ENCODE peak calls at places on chromosomes 16 and 17, in five cellular contexts. T, M, X, C and N are unnamed samples.

GRCh38 chr16:74896389-74897370 is 88.2 kb downstream of the WDR59 start:
- ATAC-seq in X (no peak), T (peak), C (peak), M (peak), N (no peak)

GRCh38 chr16:90031186-90031930 is 12.1 kb upstream of the DBNDD1 start:
- ATAC-seq in T (no peak), C (no peak), M (no peak), X (peak), N (peak)

GRCh38 chr17:70796757-70797156 is 627.4 kb downstream of the KCNJ2 start:
- ATAC-seq in M (no peak), X (no peak), C (no peak), T (no peak), N (no peak)

GRCh38 chr17:56011406-56012131 is 141.7 kb upstream of the ANKFN1 start:
- ATAC-seq in X (no peak), M (no peak), T (no peak), C (no peak), N (no peak)

GRCh38 chr17:7466644-7467341 is 12.6 kb downstream of the ZBTB4 start:
- ATAC-seq in T (no peak), X (no peak), C (peak), M (peak), N (peak)

GRCh38 chr16:27450836-27451341 is 48.9 kb downstream of the IL21R start:
- ATAC-seq in M (peak), C (no peak), X (peak), T (peak), N (no peak)

GRCh38 chr16:30521873-30522641 is 4.3 kb downstream of the ZNF768 start:
- ATAC-seq in X (peak), C (no peak), T (no peak), M (no peak), N (no peak)

GRCh38 chr16:64416232-64417010 is 705.4 kb downstream of the CDH11 start:
- ATAC-seq in C (no peak), M (no peak), X (no peak), T (no peak), N (no peak)

GRCh38 chr16:23258919-23259237 is 43.2 kb upstream of the SCNN1B start:
- ATAC-seq in T (no peak), X (peak), C (no peak), M (no peak), N (no peak)

GRCh38 chr16:56368545-56368944 is 56.8 kb downstream of the AMFR start:
- ATAC-seq in C (no peak), M (no peak), X (no peak), T (no peak), N (no peak)

GRCh38 chr17:9763643-9764042 is 27.7 kb downstream of the DHRS7C start:
- ATAC-seq in C (no peak), X (no peak), M (no peak), T (no peak), N (peak)

GRCh38 chr16:29975811-29976511 is 2.3 kb downstream of the TAOK2 start:
- ATAC-seq in X (no peak), C (no peak), T (no peak), M (no peak), N (no peak)

GRCh38 chr17:72282439-72283029 is 161.7 kb downstream of the SOX9 start:
- ATAC-seq in X (no peak), C (no peak), M (no peak), T (no peak), N (no peak)

GRCh38 chr17:75133001-75133400 is 1.5 kb upstream of the NT5C start:
- ATAC-seq in X (no peak), M (no peak), T (no peak), C (no peak), N (no peak)
- TF ChIP-seq POLR2AphosphoS5 in X (no peak), M (no peak), T (peak), C (no peak), N (no peak)

GRCh38 chr17:18860161-18860972 is 2.4 kb downstream of the PRPSAP2 start:
- ATAC-seq in X (no peak), M (no peak), T (no peak), C (no peak), N (no peak)
- TF ChIP-seq POLR2AphosphoS5 in X (no peak), M (no peak), T (no peak), C (no peak), N (no peak)

GRCh38 chr16:84613408-84614071 is 4.3 kb downstream of the COTL1 start:
- ATAC-seq in C (no peak), T (no peak), M (no peak), X (no peak), N (no peak)

GRCh38 chr16:84614914-84615813 is 2.7 kb downstream of the COTL1 start:
- ATAC-seq in M (no peak), X (no peak), T (no peak), C (no peak), N (no peak)

GRCh38 chr16:84616515-84616914 is 1.4 kb downstream of the COTL1 start:
- ATAC-seq in T (no peak), C (no peak), X (no peak), M (no peak), N (no peak)

GRCh38 chr16:84612686-84613085 is 5.2 kb downstream of the COTL1 start:
- ATAC-seq in T (no peak), C (no peak), M (no peak), X (no peak), N (no peak)

GRCh38 chr16:84614075-84614474 is 3.8 kb downstream of the COTL1 start:
- ATAC-seq in X (no peak), C (no peak), T (no peak), M (no peak), N (no peak)
- TF ChIP-seq POLR2AphosphoS5 in X (no peak), C (no peak), T (no peak), M (no peak), N (no peak)

DNA sequence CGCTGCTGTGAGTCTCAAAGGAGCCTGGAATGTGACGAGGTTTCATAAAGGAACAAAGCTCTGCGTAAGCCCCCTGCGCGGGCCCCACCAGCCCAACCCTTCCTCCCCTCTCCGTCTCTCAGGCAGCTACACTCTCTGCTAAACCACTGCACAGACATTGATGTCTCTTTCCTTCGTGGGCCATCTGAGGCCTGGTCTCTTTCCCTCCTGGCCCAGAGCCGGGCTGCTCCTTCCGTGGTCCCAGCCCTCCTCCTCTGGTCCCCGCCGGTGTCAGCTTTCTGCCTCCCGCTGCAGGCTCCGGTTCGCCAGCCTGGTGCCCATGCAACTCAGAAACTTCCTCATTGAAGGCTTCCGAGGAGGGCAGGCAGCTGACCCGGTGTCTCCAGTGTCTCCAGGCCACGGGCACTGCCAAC is 7.4 kb downstream of the SCARF1 start:
- ATAC-seq in M (no peak), C (no peak), X (no peak), T (no peak), N (no peak)
- TF ChIP-seq POLR2AphosphoS5 in M (no peak), C (no peak), X (no peak), T (no peak), N (no peak)

DNA sequence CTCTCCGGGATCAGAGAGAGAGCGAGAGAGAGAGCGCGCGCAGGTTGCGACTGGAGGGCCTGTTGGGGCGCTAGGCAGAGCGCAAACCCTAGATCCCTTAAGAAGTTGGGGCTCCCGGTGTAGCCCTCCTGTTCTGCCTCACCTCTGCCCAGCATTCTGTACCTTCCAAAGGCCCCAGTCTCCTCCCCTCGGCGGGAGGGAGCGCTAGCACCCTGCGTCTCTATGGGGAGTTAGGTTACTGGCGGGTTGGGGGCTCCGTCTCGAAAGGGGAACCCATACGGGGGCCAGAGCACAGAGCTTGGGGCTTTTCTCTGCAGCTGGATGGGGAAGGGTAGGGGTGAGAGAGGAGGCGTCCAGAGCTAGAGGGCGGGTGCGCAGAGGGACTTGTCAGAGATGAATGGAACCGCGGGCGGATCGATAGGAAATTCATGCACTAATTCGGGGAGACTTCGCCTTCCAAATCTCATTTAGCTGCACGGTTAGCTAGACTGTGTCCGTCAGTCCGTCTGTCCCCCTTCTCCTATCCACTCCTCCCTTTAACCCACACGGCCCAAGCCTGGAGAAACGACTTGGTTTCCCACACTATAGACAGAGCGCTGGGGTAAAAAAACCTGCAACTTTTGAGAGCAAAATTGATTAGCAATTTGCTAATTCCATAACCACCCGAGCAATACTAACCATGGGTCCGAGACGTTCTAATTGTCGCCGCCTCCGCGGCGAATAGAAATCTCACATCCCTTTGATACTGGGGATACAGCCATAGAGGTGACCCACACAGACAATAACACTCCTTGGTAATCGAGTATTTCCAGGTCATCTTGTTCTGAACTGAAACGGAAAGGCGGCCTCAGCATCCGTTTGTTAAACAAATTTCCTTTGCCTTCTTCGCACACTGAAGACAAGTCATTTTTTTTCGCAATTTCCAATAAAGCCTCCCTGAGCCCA is 738 bp upstream of the HOXB4 start:
- ATAC-seq in C (peak), T (peak), X (no peak), M (peak), N (no peak)
- TF ChIP-seq POLR2AphosphoS5 in C (no peak), T (peak), X (no peak), M (peak), N (no peak)

GRCh38 chr17:21452377-21453143 is 76.4 kb downstream of the KCNJ12 start:
- ATAC-seq in X (peak), T (peak), M (peak), C (no peak), N (peak)
- TF ChIP-seq POLR2AphosphoS5 in X (no peak), T (no peak), M (no peak), C (no peak), N (no peak)

GRCh38 chr16:11233727-11234376 is 22.2 kb downstream of the SOCS1 start:
- ATAC-seq in C (no peak), X (peak), T (no peak), M (peak), N (no peak)
- TF ChIP-seq POLR2AphosphoS5 in C (no peak), X (no peak), T (no peak), M (no peak), N (no peak)

DNA sequence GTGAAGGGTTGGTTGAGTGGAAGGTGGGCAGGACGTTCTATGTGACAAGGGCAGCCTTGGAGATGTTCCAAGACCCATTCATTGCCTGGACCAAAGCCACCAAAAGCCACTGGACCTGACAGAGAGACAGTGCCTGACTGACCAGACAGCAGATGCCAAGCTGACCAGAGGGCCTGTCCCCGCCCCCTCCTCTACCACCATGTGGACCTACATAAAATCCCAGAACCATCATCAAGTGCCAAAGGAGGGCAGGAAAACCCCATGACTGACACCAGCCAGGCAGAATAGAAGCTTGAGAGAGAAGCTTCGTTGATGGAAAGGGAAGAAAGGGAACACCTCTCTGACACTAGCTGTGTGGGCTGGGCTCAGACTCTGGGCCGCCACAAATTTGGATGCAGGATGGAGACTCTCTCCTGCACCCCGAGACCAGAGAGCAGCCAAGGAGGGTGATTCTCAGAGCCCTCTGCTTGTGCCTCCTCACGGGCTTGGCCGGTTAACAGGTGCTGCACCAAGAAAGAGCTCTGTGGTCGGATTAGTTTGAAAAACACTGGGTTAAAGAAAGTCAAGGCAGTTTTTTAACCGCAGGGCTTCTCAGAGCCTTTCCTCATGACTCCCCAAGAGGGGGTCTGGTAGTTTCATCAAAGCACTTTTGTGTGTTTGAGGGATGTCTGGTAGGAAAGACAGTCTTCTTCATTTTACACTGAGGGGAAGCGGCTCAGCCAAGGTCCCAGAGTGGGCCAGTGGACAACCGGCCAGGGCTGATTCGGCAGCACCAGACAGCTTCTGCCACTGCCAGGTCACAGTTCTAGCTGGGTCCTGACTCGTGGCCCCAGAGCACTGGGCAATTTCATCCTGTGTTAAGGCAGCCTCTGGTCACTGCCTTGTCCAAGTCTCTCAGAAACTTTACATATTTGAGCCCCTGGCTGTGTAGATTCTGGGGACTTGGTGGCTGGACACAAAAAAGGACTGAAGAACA is 1.7 kb downstream of the TNFRSF13B start:
- ATAC-seq in C (no peak), T (no peak), X (no peak), M (no peak), N (no peak)
- TF ChIP-seq POLR2AphosphoS5 in C (no peak), T (no peak), X (no peak), M (no peak), N (no peak)